ENCODE peak calls at places on chromosomes 3 and 15, in nine cellular contexts. A is activated CD8-positive, alpha-beta memory T cell treated with anti-CD3 and anti-CD28 coated beads for 4 hours; S is stimulated activated CD4-positive, alpha-beta T cell treated with anti-CD3 and anti-CD28 coated beads, Interleukin-2, amount 100 ng/mL, for 48 hours; T is substantia nigra; W is heart left ventricle; E is RCC 7860; I is dorsolateral prefrontal cortex; K is fibroblast of the conjunctiva; G is MV-4-11. H is an unnamed sample.

GRCh38 chr15:58227706-58228543 is 89.7 kb downstream of the AQP9 start:
- DNase-seq in A (peak), S (peak), T (peak), W (peak), E (peak), I (peak), K (peak), G (peak), H (no peak)

GRCh38 chr15:63056843-63057242 is 14.3 kb downstream of the TPM1 start:
- DNase-seq in A (no peak), S (no peak), T (no peak), W (peak), E (no peak), I (peak), K (no peak), G (no peak), H (no peak)

GRCh38 chr3:48400824-48401433 is 28.9 kb downstream of the FBXW12 start:
- DNase-seq in A (peak), S (peak), T (peak), W (peak), E (peak), I (peak), K (peak), G (peak), H (peak)

GRCh38 chr3:195907730-195908438 is 467 bp downstream of the TNK2 start:
- DNase-seq in A (no peak), S (no peak), T (no peak), W (no peak), E (peak), I (no peak), K (no peak), G (peak), H (no peak)

GRCh38 chr15:77859491-77860060 is 217.9 kb downstream of the TBC1D2B start:
- DNase-seq in A (no peak), S (no peak), T (no peak), W (no peak), E (no peak), I (no peak), K (no peak), G (no peak), H (no peak)

GRCh38 chr3:111717601-111718000 is 122.5 kb upstream of the ZBED2 start:
- DNase-seq in A (peak), S (peak), T (peak), W (peak), E (peak), I (peak), K (peak), G (peak), H (peak)

GRCh38 chr15:69704685-69705084 is 252.1 kb downstream of the RPLP1 start:
- DNase-seq in A (no peak), S (no peak), T (no peak), W (no peak), E (no peak), I (no peak), K (no peak), G (no peak), H (no peak)

GRCh38 chr3:98726084-98726483 is 37.1 kb upstream of the ST3GAL6 start:
- DNase-seq in A (no peak), S (no peak), T (no peak), W (no peak), E (no peak), I (no peak), K (no peak), G (no peak), H (peak)

GRCh38 chr15:65494066-65494465 is 23.4 kb downstream of the DPP8 start:
- DNase-seq in A (no peak), S (no peak), T (no peak), W (no peak), E (no peak), I (no peak), K (no peak), G (no peak), H (no peak)

GRCh38 chr3:138078901-138079344 is 36.5 kb downstream of the DZIP1L start:
- DNase-seq in A (no peak), S (no peak), T (no peak), W (no peak), E (peak), I (no peak), K (peak), G (peak), H (peak)

GRCh38 chr3:98628317-98628716 is 34.9 kb upstream of the CPOX start:
- DNase-seq in A (no peak), S (no peak), T (no peak), W (no peak), E (no peak), I (no peak), K (no peak), G (no peak), H (no peak)

GRCh38 chr15:40743921-40744809 is 10.9 kb downstream of the RMDN3 start:
- DNase-seq in A (peak), S (peak), T (no peak), W (no peak), E (peak), I (no peak), K (peak), G (peak), H (peak)

GRCh38 chr3:126349071-126349470 is 8.1 kb downstream of the KLF15 start:
- DNase-seq in A (no peak), S (no peak), T (no peak), W (peak), E (no peak), I (peak), K (no peak), G (no peak), H (no peak)

GRCh38 chr3:32399030-32399620 is 7.5 kb downstream of the CMTM7 start:
- DNase-seq in A (no peak), S (no peak), T (no peak), W (no peak), E (peak), I (no peak), K (peak), G (peak), H (no peak)

GRCh38 chr3:58529516-58530353 is 7.3 kb downstream of the ACOX2 start:
- DNase-seq in A (no peak), S (no peak), T (no peak), W (no peak), E (no peak), I (no peak), K (no peak), G (peak), H (no peak)

GRCh38 chr3:101857279-101857678 is 8.0 kb downstream of the NFKBIZ start:
- DNase-seq in A (no peak), S (no peak), T (no peak), W (no peak), E (peak), I (no peak), K (no peak), G (no peak), H (no peak)

GRCh38 chr3:2802429-2802828 is 307.7 kb downstream of the IL5RA start:
- DNase-seq in A (no peak), S (no peak), T (no peak), W (no peak), E (no peak), I (no peak), K (no peak), G (no peak), H (no peak)

GRCh38 chr3:47250309-47251060 is 32.1 kb downstream of the KIF9 start:
- DNase-seq in A (no peak), S (no peak), T (no peak), W (peak), E (peak), I (peak), K (no peak), G (peak), H (no peak)

GRCh38 chr3:187802928-187803259 is 57.6 kb upstream of the BCL6 start:
- DNase-seq in A (no peak), S (peak), T (no peak), W (no peak), E (no peak), I (no peak), K (no peak), G (no peak), H (no peak)

GRCh38 chr3:37588761-37589160 is 272.9 kb upstream of the CTDSPL start:
- DNase-seq in A (no peak), S (no peak), T (no peak), W (no peak), E (no peak), I (no peak), K (no peak), G (no peak), H (no peak)

GRCh38 chr3:20043825-20044224 is 3.6 kb downstream of the KAT2B start:
- DNase-seq in A (no peak), S (no peak), T (no peak), W (no peak), E (no peak), I (no peak), K (no peak), G (no peak), H (no peak)

GRCh38 chr15:51444112-51444511 is 102.7 kb downstream of the GLDN start:
- DNase-seq in A (no peak), S (no peak), T (no peak), W (no peak), E (no peak), I (no peak), K (no peak), G (no peak), H (no peak)

H was measured in GM04504.